ENCODE peak calls at places on chromosomes 13 and 19, in eight cellular contexts. One of them, this sample, is unnamed.

GRCh38 chr13:110283661-110284516 is 23.1 kb downstream of the COL4A1 start:
- DNase-seq in AG08396: no peak
- DNase-seq in hippocampal formation: no peak
- DNase-seq in GM20000: no peak
- DNase-seq in effector CD4-positive, alpha-beta T cell: no peak
- DNase-seq in fibroblast of gingiva: peak; percentile 25
- DNase-seq in activated CD4-positive, alpha-beta T cell treated with anti-CD3 and anti-CD28 coated beads for 48 hours: no peak
- DNase-seq in coronary artery: no peak
- DNase-seq in this sample: peak; percentile 40

GRCh38 chr13:44281252-44282000 is 92.2 kb upstream of the SERP2 start:
- DNase-seq in AG08396: no peak
- DNase-seq in hippocampal formation: no peak
- DNase-seq in GM20000: no peak
- DNase-seq in effector CD4-positive, alpha-beta T cell: no peak
- DNase-seq in fibroblast of gingiva: no peak
- DNase-seq in activated CD4-positive, alpha-beta T cell treated with anti-CD3 and anti-CD28 coated beads for 48 hours: no peak
- DNase-seq in coronary artery: no peak
- DNase-seq in this sample: no peak

GRCh38 chr19:39677931-39678889 is 22.5 kb downstream of the LGALS16 start:
- DNase-seq in AG08396: peak; percentile 7
- DNase-seq in hippocampal formation: no peak
- DNase-seq in GM20000: no peak
- DNase-seq in effector CD4-positive, alpha-beta T cell: no peak
- DNase-seq in fibroblast of gingiva: no peak
- DNase-seq in activated CD4-positive, alpha-beta T cell treated with anti-CD3 and anti-CD28 coated beads for 48 hours: no peak
- DNase-seq in coronary artery: no peak
- DNase-seq in this sample: no peak

GRCh38 chr13:87235621-87236020 is 435.6 kb upstream of the SLITRK5 start:
- DNase-seq in AG08396: no peak
- DNase-seq in hippocampal formation: no peak
- DNase-seq in GM20000: no peak
- DNase-seq in effector CD4-positive, alpha-beta T cell: no peak
- DNase-seq in fibroblast of gingiva: no peak
- DNase-seq in activated CD4-positive, alpha-beta T cell treated with anti-CD3 and anti-CD28 coated beads for 48 hours: no peak
- DNase-seq in coronary artery: no peak
- DNase-seq in this sample: no peak

GRCh38 chr13:25281937-25282332 is 5.4 kb downstream of the MTMR6 start:
- DNase-seq in AG08396: no peak
- DNase-seq in hippocampal formation: no peak
- DNase-seq in GM20000: peak; percentile 27
- DNase-seq in effector CD4-positive, alpha-beta T cell: no peak
- DNase-seq in fibroblast of gingiva: no peak
- DNase-seq in activated CD4-positive, alpha-beta T cell treated with anti-CD3 and anti-CD28 coated beads for 48 hours: peak; percentile 46
- DNase-seq in coronary artery: no peak
- DNase-seq in this sample: no peak

GRCh38 chr13:102902789-102903347 is 57.0 kb downstream of the ERCC5 start:
- DNase-seq in AG08396: no peak
- DNase-seq in hippocampal formation: no peak
- DNase-seq in GM20000: no peak
- DNase-seq in effector CD4-positive, alpha-beta T cell: no peak
- DNase-seq in fibroblast of gingiva: no peak
- DNase-seq in activated CD4-positive, alpha-beta T cell treated with anti-CD3 and anti-CD28 coated beads for 48 hours: no peak
- DNase-seq in coronary artery: no peak
- DNase-seq in this sample: no peak

GRCh38 chr13:99265162-99265822 is 7.1 kb upstream of the GPR18 start:
- DNase-seq in AG08396: no peak
- DNase-seq in hippocampal formation: no peak
- DNase-seq in GM20000: no peak
- DNase-seq in effector CD4-positive, alpha-beta T cell: no peak
- DNase-seq in fibroblast of gingiva: no peak
- DNase-seq in activated CD4-positive, alpha-beta T cell treated with anti-CD3 and anti-CD28 coated beads for 48 hours: peak; percentile 79
- DNase-seq in coronary artery: no peak
- DNase-seq in this sample: no peak

GRCh38 chr13:67878376-67878775 is 648.2 kb upstream of the PCDH9 start:
- DNase-seq in AG08396: no peak
- DNase-seq in hippocampal formation: no peak
- DNase-seq in GM20000: no peak
- DNase-seq in effector CD4-positive, alpha-beta T cell: no peak
- DNase-seq in fibroblast of gingiva: no peak
- DNase-seq in activated CD4-positive, alpha-beta T cell treated with anti-CD3 and anti-CD28 coated beads for 48 hours: no peak
- DNase-seq in coronary artery: no peak
- DNase-seq in this sample: no peak

GRCh38 chr13:79336971-79337370 is 69.1 kb downstream of the RBM26 start:
- DNase-seq in AG08396: no peak
- DNase-seq in hippocampal formation: no peak
- DNase-seq in GM20000: no peak
- DNase-seq in effector CD4-positive, alpha-beta T cell: no peak
- DNase-seq in fibroblast of gingiva: no peak
- DNase-seq in activated CD4-positive, alpha-beta T cell treated with anti-CD3 and anti-CD28 coated beads for 48 hours: no peak
- DNase-seq in coronary artery: no peak
- DNase-seq in this sample: no peak

GRCh38 chr19:49635530-49636229 is 4.3 kb downstream of the RRAS start:
- DNase-seq in AG08396: no peak
- DNase-seq in hippocampal formation: no peak
- DNase-seq in GM20000: no peak
- DNase-seq in effector CD4-positive, alpha-beta T cell: no peak
- DNase-seq in fibroblast of gingiva: no peak
- DNase-seq in activated CD4-positive, alpha-beta T cell treated with anti-CD3 and anti-CD28 coated beads for 48 hours: no peak
- DNase-seq in coronary artery: no peak
- DNase-seq in this sample: no peak

GRCh38 chr13:48043789-48044503 is 6.4 kb downstream of the NUDT15 start:
- DNase-seq in AG08396: peak; percentile 50
- DNase-seq in hippocampal formation: no peak
- DNase-seq in GM20000: no peak
- DNase-seq in effector CD4-positive, alpha-beta T cell: no peak
- DNase-seq in fibroblast of gingiva: peak; percentile 62
- DNase-seq in activated CD4-positive, alpha-beta T cell treated with anti-CD3 and anti-CD28 coated beads for 48 hours: no peak
- DNase-seq in coronary artery: no peak
- DNase-seq in this sample: peak; percentile 31